ENCODE peak calls at places on chromosomes 13 and 19, in ten cellular contexts. Q, B, T, D, L, R, V, U, F and G are unnamed samples.
A peak's percentile ranks its signal among the peaks of the same experiment; 100 is the strongest.

GRCh38 chr19:39254539-39255345 is 6.1 kb upstream of the IFNL4 start:
- DNase-seq in Q (no peak), B (no peak), T (no peak), D (no peak), L (no peak), R (no peak), V (no peak), U (no peak), F (no peak), G (no peak)

GRCh38 chr19:14248578-14249011 is 42.6 kb upstream of the ADGRL1 start:
- DNase-seq in Q (peak; percentile 95), B (no peak), T (peak; percentile 69), D (no peak), L (peak; percentile 35), R (no peak), V (peak; percentile 71), U (no peak), F (peak; percentile 85), G (no peak)

GRCh38 chr19:28313633-28314032 is 899.3 kb downstream of the UQCRFS1 start:
- DNase-seq in Q (no peak), B (peak; percentile 54), T (peak; percentile 99), D (no peak), L (no peak), R (no peak), V (no peak), U (no peak), F (no peak), G (no peak)

GRCh38 chr19:38849746-38850230 is at the start of gene HNRNPL:
- DNase-seq in Q (no peak), B (peak; percentile 100), T (no peak), D (no peak), L (no peak), R (peak; percentile 99), V (no peak), U (peak; percentile 100), F (no peak), G (no peak)

GRCh38 chr13:98033277-98034247 is 80.1 kb downstream of the IPO5 start:
- DNase-seq in Q (peak; percentile 72), B (no peak), T (peak; percentile 47), D (peak; percentile 36), L (no peak), R (no peak), V (no peak), U (no peak), F (peak; percentile 23), G (no peak)

GRCh38 chr13:106343831-106344230 is 191.6 kb downstream of the EFNB2 start:
- DNase-seq in Q (no peak), B (no peak), T (no peak), D (no peak), L (no peak), R (no peak), V (no peak), U (no peak), F (no peak), G (no peak)

GRCh38 chr13:86906458-86906857 is 764.7 kb upstream of the SLITRK5 start:
- DNase-seq in Q (no peak), B (no peak), T (peak; percentile 60), D (no peak), L (no peak), R (no peak), V (no peak), U (no peak), F (no peak), G (no peak)

GRCh38 chr19:52993342-52994178 is 20.2 kb upstream of the ERVV-1 start:
- DNase-seq in Q (peak; percentile 92), B (peak; percentile 81), T (peak; percentile 72), D (peak; percentile 77), L (peak; percentile 73), R (peak; percentile 81), V (peak; percentile 91), U (peak; percentile 83), F (peak; percentile 85), G (peak; percentile 69)

GRCh38 chr13:26325876-26326275 is 71.9 kb downstream of the CDK8 start:
- DNase-seq in Q (no peak), B (no peak), T (peak; percentile 37), D (no peak), L (no peak), R (no peak), V (no peak), U (no peak), F (no peak), G (no peak)

GRCh38 chr19:2242811-2243210 is 6.2 kb downstream of the SF3A2 start:
- DNase-seq in Q (no peak), B (no peak), T (no peak), D (no peak), L (no peak), R (no peak), V (no peak), U (no peak), F (no peak), G (no peak)
- H3K4me1 ChIP-seq in Q (peaks cover 29% of the 10 kb centered on the region), B (peaks cover 63% of the 10 kb centered on the region), T (peaks cover 13% of the 10 kb centered on the region), D (peaks cover 12% of the 10 kb centered on the region), L (peaks cover 25% of the 10 kb centered on the region), R (peaks cover 67% of the 10 kb centered on the region), V (peaks cover 43% of the 10 kb centered on the region), U (peaks cover 55% of the 10 kb centered on the region), F (peaks cover 11% of the 10 kb centered on the region), G (peaks cover 42% of the 10 kb centered on the region)

DNA sequence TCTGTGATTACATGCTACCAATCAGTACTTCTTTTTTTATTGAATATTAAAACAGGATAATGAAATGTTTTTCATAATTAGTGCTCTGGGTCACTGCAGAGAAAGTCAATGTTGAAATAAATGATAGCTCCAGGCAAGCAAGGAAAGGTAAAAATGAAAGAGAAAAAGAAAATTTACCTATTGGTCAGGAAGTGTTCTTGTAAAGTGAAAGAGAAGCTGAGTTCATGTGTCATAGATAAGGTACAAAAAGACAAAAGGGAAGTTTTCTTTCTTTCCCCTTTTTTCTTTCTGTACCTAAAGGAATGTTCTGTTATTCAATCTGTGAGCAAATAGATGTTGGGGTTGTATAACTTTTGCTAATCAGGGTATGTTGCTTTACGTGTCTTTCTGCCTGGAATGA is 197.0 kb downstream of the PCDH9 start:
- DNase-seq in Q (no peak), B (no peak), T (no peak), D (no peak), L (no peak), R (no peak), V (no peak), U (no peak), F (no peak), G (no peak)
- TF ChIP-seq CTCF in Q (no peak), B (no peak), T (no peak), D (no peak), L (no peak), R (no peak), V (no peak), U (no peak), F (no peak), G (no peak)

GRCh38 chr13:49933511-49933910 is 2.6 kb downstream of the SPRYD7 start:
- DNase-seq in Q (no peak), B (no peak), T (peak; percentile 59), D (no peak), L (no peak), R (no peak), V (no peak), U (no peak), F (no peak), G (no peak)
- H3K27ac ChIP-seq in Q (no peak overlapping the region), B (no peak overlapping the region), T (no peak overlapping the region), D (no peak overlapping the region), L (no peak overlapping the region), R (no peak overlapping the region), V (no peak overlapping the region), U (no peak overlapping the region), F (no peak overlapping the region), G (no peak overlapping the region)

DNA sequence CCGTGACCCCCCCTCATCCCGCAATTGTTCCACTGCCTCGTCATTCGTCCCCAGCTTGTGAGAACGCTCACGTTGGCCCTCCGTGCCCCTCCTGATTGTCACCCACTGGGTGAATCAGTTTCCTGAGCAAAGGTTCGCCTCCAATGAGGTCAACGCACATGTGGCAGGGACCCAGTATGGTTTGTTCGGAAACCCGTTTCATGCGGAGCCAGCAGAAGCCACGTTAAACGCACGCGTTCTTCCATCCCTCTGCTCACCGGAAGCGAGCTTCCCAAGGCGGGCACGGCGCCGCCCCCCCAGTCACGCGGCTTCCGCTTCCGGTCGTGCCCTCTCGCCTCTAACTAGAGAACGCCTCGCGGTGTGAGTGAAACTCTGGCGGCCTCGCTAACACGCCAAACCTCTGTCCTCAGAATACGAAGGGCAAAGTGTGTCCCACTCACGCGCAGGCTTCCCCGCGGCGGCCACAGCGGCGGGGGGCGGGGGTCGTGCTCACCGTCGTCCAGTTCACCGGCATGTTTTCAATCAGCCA is 18.0 kb upstream of the CFAP97D2 start:
- DNase-seq in Q (no peak), B (no peak), T (peak; percentile 35), D (no peak), L (no peak), R (no peak), V (peak; percentile 46), U (no peak), F (no peak), G (no peak)
- H3K4me1 ChIP-seq in Q (no peaks in the 10 kb centered on the region), B (peaks cover 4% of the 10 kb centered on the region), T (peaks cover 2% of the 10 kb centered on the region), D (peaks cover 9% of the 10 kb centered on the region), L (peaks cover under 1% of the 10 kb centered on the region), R (peaks cover 26% of the 10 kb centered on the region), V (peaks cover 10% of the 10 kb centered on the region), U (peaks cover 19% of the 10 kb centered on the region), F (no peaks in the 10 kb centered on the region), G (peaks cover 19% of the 10 kb centered on the region)

DNA sequence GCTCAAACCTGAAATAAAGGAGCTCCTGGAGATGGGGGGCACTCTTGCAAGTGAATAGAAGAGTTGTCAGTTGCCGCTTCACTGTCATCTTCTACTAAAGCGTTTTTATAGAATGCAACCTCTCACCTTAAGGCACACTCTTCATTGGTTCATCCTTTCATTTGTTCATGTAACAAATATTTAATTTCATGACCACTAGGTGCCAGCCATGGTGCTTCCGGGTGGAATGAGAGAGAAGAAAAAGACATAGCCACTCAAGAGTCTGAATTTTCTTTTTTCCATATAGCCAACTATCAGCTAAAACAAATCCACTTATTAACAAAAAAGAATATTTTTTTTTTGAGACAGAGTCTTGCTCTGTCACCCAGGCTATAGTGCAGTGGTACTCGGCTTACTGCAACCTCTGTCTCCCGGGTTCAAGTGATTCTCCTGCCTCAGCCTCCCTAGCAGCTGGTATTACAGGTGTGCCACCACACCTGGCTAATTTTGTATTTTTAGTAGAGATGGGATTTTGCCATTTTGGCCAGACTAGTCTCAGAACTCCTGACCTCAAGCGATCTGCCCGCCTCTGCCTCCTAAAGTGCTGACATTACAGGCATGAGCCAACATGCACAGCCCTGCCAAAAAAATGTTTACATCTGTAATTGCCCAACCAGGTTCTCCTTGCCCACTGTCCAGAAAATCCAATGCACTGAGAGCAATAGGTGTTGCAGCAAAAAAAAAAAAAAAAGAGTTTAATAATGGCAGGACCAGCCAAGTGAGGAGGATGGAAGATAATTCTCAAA is 22.1 kb upstream of the SACS start:
- DNase-seq in Q (no peak), B (no peak), T (no peak), D (no peak), L (no peak), R (no peak), V (no peak), U (no peak), F (no peak), G (no peak)
- TF ChIP-seq CTCF in Q (no peak), B (no peak), T (no peak), D (no peak), L (no peak), R (no peak), V (no peak), U (no peak), F (no peak), G (no peak)